ENCODE peak calls at places on chromosomes 2 and 18, in four cellular contexts. C is prostate gland, D is fibroblast of the aortic adventitia, M is esophagus squamous epithelium. L is an unnamed sample.

GRCh38 chr2:1210352-1210751 is 202.9 kb upstream of the TPO start:
- DNase-seq in M (no peak), D (no peak), C (no peak), L (no peak)

GRCh38 chr2:240836781-240837467 is 16.9 kb upstream of the KIF1A start:
- DNase-seq in C (no peak), D (peak), M (no peak), L (no peak)

GRCh38 chr2:120305296-120305695 is 40.6 kb upstream of the INHBB start:
- DNase-seq in D (no peak), M (no peak), C (peak), L (no peak)

GRCh38 chr2:11160256-11160655 is 5.0 kb downstream of the SLC66A3 start:
- DNase-seq in M (no peak), C (no peak), D (no peak), L (no peak)

GRCh38 chr2:212177724-212178123 is 360.9 kb downstream of the ERBB4 start:
- DNase-seq in C (no peak), D (no peak), M (no peak), L (no peak)

GRCh38 chr2:54560146-54560881 is 104.2 kb downstream of the SPTBN1 start:
- DNase-seq in D (peak), C (peak), M (no peak), L (peak)

GRCh38 chr2:101818531-101819451 is 121.3 kb downstream of the MAP4K4 start:
- DNase-seq in M (no peak), C (no peak), D (peak), L (no peak)

GRCh38 chr18:8847066-8847755 is 141.9 kb downstream of the MTCL1 start:
- DNase-seq in C (no peak), M (no peak), D (peak), L (no peak)

GRCh38 chr2:241271641-241272297 is 43.7 kb downstream of the HDLBP start:
- DNase-seq in D (peak), M (peak), C (peak), L (peak)

GRCh38 chr2:162890690-162891311 is 52.2 kb upstream of the KCNH7 start:
- DNase-seq in D (peak), C (no peak), M (no peak), L (no peak)

GRCh38 chr2:17791121-17791902 is 24.9 kb upstream of the MSGN1 start:
- DNase-seq in C (no peak), D (peak), M (no peak), L (no peak)

GRCh38 chr2:232489516-232490220 is 2.0 kb upstream of the ECEL1 start:
- DNase-seq in D (no peak), M (no peak), C (no peak), L (no peak)

GRCh38 chr2:3302751-3303582 is 74.7 kb downstream of the EIPR1 start:
- DNase-seq in M (no peak), D (no peak), C (no peak), L (no peak)

GRCh38 chr2:70942900-70943871 is 7.5 kb downstream of the ATP6V1B1 start:
- DNase-seq in M (no peak), D (peak), C (no peak), L (peak)

GRCh38 chr2:164841719-164842623 is at the start of gene COBLL1:
- DNase-seq in C (peak), D (peak), M (no peak), L (peak)

GRCh38 chr2:115160523-115161521 is 718.4 kb downstream of the DPP10 start:
- DNase-seq in M (no peak), C (no peak), D (no peak), L (no peak)

GRCh38 chr18:44602845-44603244 is 77.8 kb upstream of the SETBP1 start:
- DNase-seq in C (no peak), D (no peak), M (no peak), L (no peak)

GRCh38 chr2:20597868-20598183 is 53.1 kb downstream of the HS1BP3 start:
- DNase-seq in M (no peak), D (no peak), C (no peak), L (peak)

GRCh38 chr2:161090401-161090800 is 69.8 kb upstream of the TANK start:
- DNase-seq in C (no peak), M (no peak), D (peak), L (no peak)

GRCh38 chr2:69975853-69976462 is 14.5 kb upstream of the ASPRV1 start:
- DNase-seq in M (no peak), C (no peak), D (no peak), L (no peak)

GRCh38 chr18:75070625-75071483 is 138.1 kb downstream of the PTGR3 start:
- DNase-seq in D (peak), C (peak), M (peak), L (no peak)

GRCh38 chr2:74690571-74690970 is 36.5 kb downstream of the SEMA4F start:
- DNase-seq in C (peak), M (no peak), D (peak), L (no peak)

GRCh38 chr2:178275600-178275999 is 81.3 kb downstream of the OSBPL6 start:
- DNase-seq in D (no peak), C (no peak), M (no peak), L (no peak)

GRCh38 chr2:104901037-104901851 is 47.3 kb downstream of the POU3F3 start:
- DNase-seq in C (no peak), M (no peak), D (no peak), L (no peak)

GRCh38 chr2:215917953-215918620 is 95.3 kb downstream of the MREG start:
- DNase-seq in C (no peak), M (no peak), D (peak), L (no peak)

GRCh38 chr2:238593678-238594077 is 167.0 kb downstream of the ASB1 start:
- DNase-seq in M (no peak), C (no peak), D (no peak), L (no peak)

GRCh38 chr2:64634338-64635267 is 19.1 kb downstream of the SERTAD2 start:
- DNase-seq in M (no peak), D (no peak), C (no peak), L (no peak)

GRCh38 chr2:68318686-68319396 is 908 bp downstream of the CNRIP1 start:
- DNase-seq in M (no peak), C (no peak), D (peak), L (peak)

GRCh38 chr18:63949068-63949737 is at the start of gene HMSD:
- DNase-seq in D (peak), C (no peak), M (no peak), L (peak)

DNA sequence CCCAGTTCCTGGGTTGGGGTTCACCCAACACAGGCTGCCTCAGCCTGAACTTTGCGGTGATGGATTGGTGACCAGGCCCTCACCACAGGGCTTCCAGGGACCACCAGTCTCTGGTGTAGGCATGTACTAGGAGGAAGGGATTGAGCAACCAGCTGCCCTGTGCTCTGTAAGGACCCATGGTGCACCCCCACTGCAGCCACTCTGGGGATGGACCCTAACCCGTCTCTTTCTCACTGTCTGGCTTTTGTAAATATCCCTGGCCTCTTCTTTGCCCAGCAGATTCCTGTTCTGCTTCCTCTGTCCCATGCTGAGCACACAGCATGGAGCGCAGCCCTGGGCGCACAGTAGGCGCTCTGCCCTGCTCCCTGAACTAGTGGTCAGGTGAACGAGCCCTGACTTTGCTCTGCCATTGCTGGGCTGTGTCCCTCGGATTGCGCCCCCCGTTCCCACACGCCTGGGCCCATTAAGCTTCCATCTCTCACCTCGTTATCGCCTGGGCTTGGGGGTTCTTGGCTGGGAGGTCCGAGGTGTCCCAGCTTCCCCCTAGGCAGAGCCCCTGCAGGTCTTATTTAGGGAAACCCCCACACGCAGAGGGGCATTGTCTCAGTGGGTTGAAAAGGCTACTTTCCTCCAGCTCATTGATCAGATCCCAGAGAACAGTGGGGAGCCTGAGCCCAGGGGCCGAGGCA is 162.1 kb downstream of the MYCN start:
- DNase-seq in M (no peak), D (no peak), C (no peak), L (no peak)
- H3K4me3 ChIP-seq in M (no peak), D (no peak), C (no peak), L (no peak)

DNA sequence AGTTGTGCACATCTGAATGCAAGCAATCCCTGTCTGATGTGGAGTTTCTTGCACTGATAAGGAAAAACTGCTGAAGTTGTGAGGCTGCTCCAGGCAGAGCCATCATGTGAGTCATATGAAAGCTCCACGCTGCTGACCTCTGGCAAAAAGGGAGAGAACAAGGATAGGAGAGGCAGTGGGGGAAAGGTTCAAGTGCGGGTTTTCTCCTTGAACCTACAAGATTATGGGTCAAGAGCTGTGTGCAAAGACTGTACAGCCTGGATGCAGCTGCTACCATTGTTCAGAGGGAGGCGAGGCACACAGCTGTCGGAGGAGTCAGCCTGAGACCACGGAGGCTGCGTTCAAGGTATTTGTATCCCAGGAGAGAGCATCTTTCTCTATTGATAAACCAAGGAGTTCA is at the start of gene CDK15:
- DNase-seq in C (no peak), M (no peak), D (peak), L (no peak)
- TF ChIP-seq CTCF in C (no peak), M (no peak), D (no peak), L (no peak)

GRCh38 chr2:142128105-142128504 is 2.7 kb downstream of the LRP1B start:
- DNase-seq in C (no peak), D (no peak), M (no peak), L (no peak)

GRCh38 chr2:142124706-142125105 is 6.1 kb downstream of the LRP1B start:
- DNase-seq in D (no peak), C (no peak), M (no peak), L (no peak)

GRCh38 chr2:142127248-142127647 is 3.6 kb downstream of the LRP1B start:
- DNase-seq in C (no peak), D (no peak), M (no peak), L (no peak)

GRCh38 chr2:142131016-142131714 is at the start of gene LRP1B:
- DNase-seq in M (no peak), D (peak), C (no peak), L (no peak)

DNA sequence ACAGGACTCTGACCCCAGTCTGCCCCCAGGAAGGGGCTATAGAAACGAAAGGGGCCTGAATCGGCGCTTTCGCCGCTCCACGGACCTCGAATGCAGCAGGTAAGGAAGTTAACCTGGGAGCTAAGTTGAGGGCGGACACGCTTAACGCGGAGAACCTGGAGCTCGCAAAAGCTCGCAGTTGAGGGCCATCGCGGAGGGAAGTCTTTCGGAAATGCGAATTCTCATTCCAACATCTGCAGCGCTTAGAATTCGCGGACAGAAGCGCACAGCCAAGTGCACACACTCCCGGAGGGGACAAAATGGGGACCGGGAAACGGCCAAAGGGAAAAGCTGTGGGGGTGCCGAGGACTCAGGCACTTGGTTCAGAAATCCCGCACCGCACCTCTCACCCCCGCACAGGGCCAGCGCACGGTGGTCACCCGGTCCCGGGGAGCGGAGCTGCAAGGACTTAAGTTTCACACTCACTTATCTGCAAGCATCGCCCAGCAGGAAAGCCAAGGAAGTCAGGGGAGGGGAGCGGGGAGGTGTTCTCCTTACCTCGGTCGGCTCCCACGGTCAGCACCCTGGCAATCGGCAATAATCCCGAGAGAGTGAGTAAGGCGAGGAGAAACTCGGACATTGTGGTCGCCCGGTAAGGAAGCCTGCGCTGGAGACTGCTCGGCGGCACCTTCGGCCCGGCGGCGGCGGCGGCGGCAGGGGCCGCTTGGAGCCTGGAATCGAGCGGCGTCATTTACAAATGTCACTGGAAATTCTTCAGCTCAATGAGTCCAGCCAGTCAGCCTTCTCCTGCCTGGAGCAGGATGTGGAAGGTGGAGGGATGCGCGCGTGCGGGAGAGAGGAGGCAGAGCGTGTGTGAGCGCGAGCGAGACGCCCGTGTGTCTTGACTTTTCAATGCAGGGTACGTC is 453 bp downstream of the LRP1B start:
- DNase-seq in D (peak), M (no peak), C (peak), L (peak)
- H3K4me3 ChIP-seq in D (peak), M (peak), C (peak), L (peak)

DNA sequence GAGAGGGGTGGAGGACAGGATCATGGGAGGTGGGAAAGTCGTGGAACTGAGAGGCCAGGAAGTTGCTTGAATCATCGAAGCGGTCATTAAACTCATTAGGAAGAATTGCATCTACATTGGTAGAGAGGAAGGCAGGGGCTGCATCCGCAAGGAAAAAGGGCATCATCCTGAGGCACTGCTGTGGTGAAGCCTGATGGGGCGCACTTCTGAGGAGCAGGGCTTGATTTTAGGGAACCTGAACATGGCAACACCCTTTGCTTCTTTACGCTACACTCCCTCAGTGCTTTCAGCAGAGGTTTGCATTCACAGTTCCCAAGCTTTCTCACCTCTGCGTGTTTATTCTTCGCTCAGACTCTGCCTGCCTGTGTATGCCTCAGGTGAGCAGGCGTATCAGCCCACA is 352.0 kb upstream of the RAB6C start:
- DNase-seq in M (no peak), D (no peak), C (no peak), L (no peak)
- TF ChIP-seq CTCF in M (no peak), D (no peak), C (no peak), L (no peak)

GRCh38 chr2:16509042-16509441 is 156.6 kb downstream of the CYRIA start:
- DNase-seq in D (no peak), C (no peak), M (no peak), L (no peak)

GRCh38 chr2:16511041-16511440 is 154.6 kb downstream of the CYRIA start:
- DNase-seq in D (no peak), C (no peak), M (no peak), L (no peak)

GRCh38 chr2:16508061-16508851 is 157.4 kb downstream of the CYRIA start:
- DNase-seq in M (no peak), D (no peak), C (peak), L (no peak)

GRCh38 chr2:16506366-16506765 is 159.3 kb downstream of the CYRIA start:
- DNase-seq in M (no peak), C (no peak), D (no peak), L (no peak)

DNA sequence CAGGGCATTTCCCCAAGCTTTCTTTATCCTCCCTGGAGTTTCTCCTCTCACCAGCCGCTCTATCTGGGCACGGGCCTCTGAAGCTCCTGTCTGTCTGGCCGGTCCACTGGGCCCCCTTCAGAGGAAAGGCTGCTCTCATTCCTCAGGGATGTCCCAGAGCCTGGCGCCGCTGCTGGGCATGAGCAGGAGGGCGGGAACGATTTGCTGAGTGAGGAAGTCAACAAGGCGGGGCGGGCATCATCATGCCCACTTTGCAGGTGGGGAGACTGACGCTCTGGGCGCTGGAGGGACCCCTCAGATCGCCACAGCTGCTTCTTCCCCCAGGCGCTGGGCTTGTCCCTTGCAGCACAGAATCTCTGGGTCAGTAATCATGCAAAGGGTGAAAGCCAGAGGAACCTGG is 158.0 kb downstream of the CYRIA start:
- DNase-seq in D (no peak), C (no peak), M (no peak), L (no peak)
- H3K4me3 ChIP-seq in D (no peak), C (peak), M (peak), L (peak)